ENCODE peak calls at places on chromosomes 12 and 14, in seven cellular contexts. One of them, this sample, is unnamed. For H3K9me3, the result is how much of the 10 kb centered on the place peaks cover.

GRCh38 chr12:39764944-39765560 is 145.4 kb upstream of the ABCD2 start:
- DNase-seq in breast epithelium: no peak
- DNase-seq in sigmoid colon: no peak
- DNase-seq in OCI-LY7: peak
- DNase-seq in stomach: no peak
- DNase-seq in thoracic aorta: no peak
- DNase-seq in spleen: no peak
- DNase-seq in this sample: no peak

GRCh38 chr14:65296402-65296801 is 116.1 kb upstream of the FUT8 start:
- DNase-seq in breast epithelium: no peak
- DNase-seq in sigmoid colon: no peak
- DNase-seq in OCI-LY7: no peak
- DNase-seq in stomach: peak
- DNase-seq in thoracic aorta: no peak
- DNase-seq in spleen: no peak
- DNase-seq in this sample: no peak

GRCh38 chr12:19402211-19402610 is 37.1 kb upstream of the AEBP2 start:
- DNase-seq in breast epithelium: no peak
- DNase-seq in sigmoid colon: no peak
- DNase-seq in OCI-LY7: no peak
- DNase-seq in stomach: no peak
- DNase-seq in thoracic aorta: no peak
- DNase-seq in spleen: peak
- DNase-seq in this sample: no peak

GRCh38 chr12:117134059-117134458 is 34.8 kb upstream of the TESC start:
- DNase-seq in breast epithelium: no peak
- DNase-seq in sigmoid colon: no peak
- DNase-seq in OCI-LY7: no peak
- DNase-seq in stomach: no peak
- DNase-seq in thoracic aorta: no peak
- DNase-seq in spleen: no peak
- DNase-seq in this sample: no peak

GRCh38 chr12:113222730-113223531 is 1.7 kb downstream of the TPCN1 start:
- DNase-seq in breast epithelium: peak
- DNase-seq in sigmoid colon: peak
- DNase-seq in OCI-LY7: peak
- DNase-seq in stomach: peak
- DNase-seq in thoracic aorta: no peak
- DNase-seq in spleen: peak
- DNase-seq in this sample: no peak

GRCh38 chr12:1916396-1917171 is 1.9 kb downstream of the CACNA2D4 start:
- DNase-seq in breast epithelium: peak
- DNase-seq in sigmoid colon: peak
- DNase-seq in OCI-LY7: no peak
- DNase-seq in stomach: peak
- DNase-seq in thoracic aorta: no peak
- DNase-seq in spleen: peak
- DNase-seq in this sample: no peak

GRCh38 chr12:49055978-49056754 is 4.4 kb downstream of the KMT2D start:
- DNase-seq in breast epithelium: no peak
- DNase-seq in sigmoid colon: peak
- DNase-seq in OCI-LY7: peak
- DNase-seq in stomach: peak
- DNase-seq in thoracic aorta: no peak
- DNase-seq in spleen: no peak
- DNase-seq in this sample: no peak

GRCh38 chr14:96888158-96888557 is 91.0 kb downstream of the VRK1 start:
- DNase-seq in breast epithelium: no peak
- DNase-seq in sigmoid colon: no peak
- DNase-seq in OCI-LY7: no peak
- DNase-seq in stomach: no peak
- DNase-seq in thoracic aorta: no peak
- DNase-seq in spleen: no peak
- DNase-seq in this sample: no peak

GRCh38 chr14:77141592-77142288 is at the start of gene ZDHHC22:
- DNase-seq in breast epithelium: no peak
- DNase-seq in sigmoid colon: no peak
- DNase-seq in OCI-LY7: no peak
- DNase-seq in stomach: no peak
- DNase-seq in thoracic aorta: no peak
- DNase-seq in spleen: no peak
- DNase-seq in this sample: no peak

GRCh38 chr14:77140343-77140936 is 1.2 kb downstream of the ZDHHC22 start:
- DNase-seq in breast epithelium: no peak
- DNase-seq in sigmoid colon: no peak
- DNase-seq in OCI-LY7: no peak
- DNase-seq in stomach: no peak
- DNase-seq in thoracic aorta: no peak
- DNase-seq in spleen: peak
- DNase-seq in this sample: no peak

GRCh38 chr14:77139540-77140342 is 1.9 kb downstream of the ZDHHC22 start:
- DNase-seq in breast epithelium: no peak
- DNase-seq in sigmoid colon: no peak
- DNase-seq in OCI-LY7: peak
- DNase-seq in stomach: no peak
- DNase-seq in thoracic aorta: no peak
- DNase-seq in spleen: peak
- DNase-seq in this sample: no peak

GRCh38 chr14:77142289-77142814 is 761 bp upstream of the ZDHHC22 start:
- DNase-seq in breast epithelium: no peak
- DNase-seq in sigmoid colon: no peak
- DNase-seq in OCI-LY7: no peak
- DNase-seq in stomach: no peak
- DNase-seq in thoracic aorta: no peak
- DNase-seq in spleen: peak
- DNase-seq in this sample: no peak

GRCh38 chr14:77140937-77141591 is 527 bp downstream of the ZDHHC22 start:
- DNase-seq in breast epithelium: no peak
- DNase-seq in sigmoid colon: no peak
- DNase-seq in OCI-LY7: no peak
- DNase-seq in stomach: no peak
- DNase-seq in thoracic aorta: no peak
- DNase-seq in spleen: peak
- DNase-seq in this sample: no peak
- TF ChIP-seq CTCF in breast epithelium: no peak
- TF ChIP-seq CTCF in sigmoid colon: peak
- TF ChIP-seq CTCF in OCI-LY7: no peak
- TF ChIP-seq CTCF in stomach: no peak
- TF ChIP-seq CTCF in thoracic aorta: peak
- TF ChIP-seq CTCF in spleen: no peak
- TF ChIP-seq CTCF in this sample: peak

GRCh38 chr14:104230946-104231345 is 92.6 kb downstream of the KIF26A start:
- DNase-seq in breast epithelium: no peak
- DNase-seq in sigmoid colon: no peak
- DNase-seq in OCI-LY7: no peak
- DNase-seq in stomach: no peak
- DNase-seq in thoracic aorta: no peak
- DNase-seq in spleen: peak
- DNase-seq in this sample: peak
- H3K9me3 ChIP-seq in breast epithelium: under half
- H3K9me3 ChIP-seq in sigmoid colon: under half
- H3K9me3 ChIP-seq in OCI-LY7: under half
- H3K9me3 ChIP-seq in stomach: under half
- H3K9me3 ChIP-seq in thoracic aorta: under half
- H3K9me3 ChIP-seq in spleen: under half
- H3K9me3 ChIP-seq in this sample: under half

DNA sequence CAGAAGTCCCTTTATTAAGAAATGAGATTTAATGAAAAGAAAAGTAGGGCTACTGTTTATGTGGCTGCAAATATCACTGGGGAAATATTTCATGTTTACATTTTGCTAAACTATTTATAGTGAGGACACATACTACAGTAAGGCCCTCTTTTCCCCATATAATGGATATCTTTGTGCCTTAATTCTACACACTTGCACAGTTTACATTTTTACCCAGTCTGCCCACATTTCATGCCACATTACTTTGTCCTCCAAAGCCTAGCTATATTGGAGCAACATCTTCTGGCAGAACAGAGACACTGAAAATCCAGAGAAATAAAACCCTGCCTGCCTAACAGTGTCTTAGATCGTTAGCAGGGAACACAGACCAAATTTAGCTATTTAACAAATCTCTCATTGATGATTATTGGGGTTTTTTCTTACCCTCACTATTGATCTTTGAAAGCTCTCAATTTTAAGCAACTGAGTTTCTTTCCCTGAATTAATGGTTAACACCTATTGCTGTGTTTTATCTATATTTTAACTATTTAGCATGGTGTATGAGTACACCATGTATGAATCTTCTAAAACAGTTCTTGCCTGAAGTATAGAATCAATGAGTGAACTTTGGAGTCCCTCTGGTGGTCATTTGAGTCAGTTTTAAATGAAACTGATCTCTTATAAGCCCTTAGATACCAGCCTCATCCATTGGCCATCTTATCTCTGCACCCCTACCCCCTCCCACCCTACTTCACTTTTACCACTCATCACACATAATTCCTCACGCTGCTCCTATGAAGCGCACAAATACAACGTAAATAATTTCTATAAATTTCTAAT is 170.2 kb downstream of the BCAT1 start:
- DNase-seq in breast epithelium: no peak
- DNase-seq in sigmoid colon: no peak
- DNase-seq in OCI-LY7: peak
- DNase-seq in stomach: no peak
- DNase-seq in thoracic aorta: no peak
- DNase-seq in spleen: no peak
- DNase-seq in this sample: no peak
- TF ChIP-seq CTCF in breast epithelium: no peak
- TF ChIP-seq CTCF in sigmoid colon: no peak
- TF ChIP-seq CTCF in OCI-LY7: peak
- TF ChIP-seq CTCF in stomach: no peak
- TF ChIP-seq CTCF in thoracic aorta: no peak
- TF ChIP-seq CTCF in spleen: peak
- TF ChIP-seq CTCF in this sample: peak

DNA sequence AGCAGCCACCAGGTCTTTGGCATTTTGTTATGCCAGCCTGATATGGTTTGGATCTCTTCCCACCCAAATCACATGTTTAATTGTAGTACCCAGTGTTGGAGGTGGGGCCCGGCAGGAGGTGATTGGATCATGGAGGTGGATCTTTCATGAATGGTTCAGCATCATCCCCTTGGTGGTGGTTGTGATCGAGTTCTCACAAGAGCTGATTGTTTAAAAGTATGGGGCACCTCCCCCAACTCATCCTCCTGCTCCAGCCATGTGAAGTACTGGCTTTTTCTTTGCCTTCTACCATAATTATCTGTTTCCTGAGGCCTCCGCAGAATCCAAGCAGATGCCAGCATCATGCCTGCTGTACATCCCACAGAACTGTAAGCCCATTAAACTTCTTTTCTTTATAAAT is 12.8 kb upstream of the PRKD1 start:
- DNase-seq in breast epithelium: no peak
- DNase-seq in sigmoid colon: no peak
- DNase-seq in OCI-LY7: no peak
- DNase-seq in stomach: no peak
- DNase-seq in thoracic aorta: no peak
- DNase-seq in spleen: no peak
- DNase-seq in this sample: no peak
- H3K9me3 ChIP-seq in breast epithelium: under half
- H3K9me3 ChIP-seq in sigmoid colon: under half
- H3K9me3 ChIP-seq in OCI-LY7: under half
- H3K9me3 ChIP-seq in stomach: under half
- H3K9me3 ChIP-seq in thoracic aorta: under half
- H3K9me3 ChIP-seq in spleen: under half
- H3K9me3 ChIP-seq in this sample: under half

GRCh38 chr12:104407922-104408321 is 48.8 kb upstream of the CHST11 start:
- DNase-seq in breast epithelium: no peak
- DNase-seq in sigmoid colon: no peak
- DNase-seq in OCI-LY7: no peak
- DNase-seq in stomach: no peak
- DNase-seq in thoracic aorta: no peak
- DNase-seq in spleen: no peak
- DNase-seq in this sample: no peak

GRCh38 chr12:104402630-104403029 is 54.1 kb upstream of the CHST11 start:
- DNase-seq in breast epithelium: no peak
- DNase-seq in sigmoid colon: no peak
- DNase-seq in OCI-LY7: no peak
- DNase-seq in stomach: no peak
- DNase-seq in thoracic aorta: no peak
- DNase-seq in spleen: no peak
- DNase-seq in this sample: no peak

GRCh38 chr12:104410326-104410725 is 46.4 kb upstream of the CHST11 start:
- DNase-seq in breast epithelium: no peak
- DNase-seq in sigmoid colon: no peak
- DNase-seq in OCI-LY7: no peak
- DNase-seq in stomach: no peak
- DNase-seq in thoracic aorta: no peak
- DNase-seq in spleen: no peak
- DNase-seq in this sample: no peak

GRCh38 chr12:104410786-104411185 is 46.0 kb upstream of the CHST11 start:
- DNase-seq in breast epithelium: no peak
- DNase-seq in sigmoid colon: no peak
- DNase-seq in OCI-LY7: no peak
- DNase-seq in stomach: no peak
- DNase-seq in thoracic aorta: no peak
- DNase-seq in spleen: no peak
- DNase-seq in this sample: no peak

GRCh38 chr12:104406164-104406563 is 50.6 kb upstream of the CHST11 start:
- DNase-seq in breast epithelium: no peak
- DNase-seq in sigmoid colon: no peak
- DNase-seq in OCI-LY7: no peak
- DNase-seq in stomach: no peak
- DNase-seq in thoracic aorta: no peak
- DNase-seq in spleen: no peak
- DNase-seq in this sample: no peak
- TF ChIP-seq CTCF in breast epithelium: no peak
- TF ChIP-seq CTCF in sigmoid colon: no peak
- TF ChIP-seq CTCF in OCI-LY7: no peak
- TF ChIP-seq CTCF in stomach: no peak
- TF ChIP-seq CTCF in thoracic aorta: no peak
- TF ChIP-seq CTCF in spleen: no peak
- TF ChIP-seq CTCF in this sample: no peak

GRCh38 chr14:30160608-30161007 is 233.0 kb upstream of the PRKD1 start:
- DNase-seq in breast epithelium: no peak
- DNase-seq in sigmoid colon: no peak
- DNase-seq in OCI-LY7: no peak
- DNase-seq in stomach: no peak
- DNase-seq in thoracic aorta: no peak
- DNase-seq in spleen: no peak
- DNase-seq in this sample: no peak
- H3K9me3 ChIP-seq in breast epithelium: under half
- H3K9me3 ChIP-seq in sigmoid colon: under half
- H3K9me3 ChIP-seq in OCI-LY7: under half
- H3K9me3 ChIP-seq in stomach: under half
- H3K9me3 ChIP-seq in thoracic aorta: under half
- H3K9me3 ChIP-seq in spleen: under half
- H3K9me3 ChIP-seq in this sample: under half

GRCh38 chr12:65741662-65742480 is 82.4 kb upstream of the HMGA2 start:
- DNase-seq in breast epithelium: no peak
- DNase-seq in sigmoid colon: no peak
- DNase-seq in OCI-LY7: no peak
- DNase-seq in stomach: no peak
- DNase-seq in thoracic aorta: no peak
- DNase-seq in spleen: no peak
- DNase-seq in this sample: peak
- TF ChIP-seq CTCF in breast epithelium: no peak
- TF ChIP-seq CTCF in sigmoid colon: no peak
- TF ChIP-seq CTCF in OCI-LY7: no peak
- TF ChIP-seq CTCF in stomach: no peak
- TF ChIP-seq CTCF in thoracic aorta: no peak
- TF ChIP-seq CTCF in spleen: no peak
- TF ChIP-seq CTCF in this sample: peak

DNA sequence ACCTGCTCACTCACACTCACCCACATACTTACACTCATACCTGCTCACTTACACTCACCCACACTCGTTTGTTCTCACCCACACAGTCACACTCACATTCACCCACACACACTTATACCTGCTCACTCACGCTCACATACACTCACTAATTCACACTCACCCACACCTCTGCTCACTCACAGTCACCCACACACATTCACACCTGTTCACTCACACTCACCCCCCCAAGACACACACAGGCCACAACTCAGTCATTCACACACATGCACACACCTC is 436.2 kb downstream of the BCL11B start:
- DNase-seq in breast epithelium: no peak
- DNase-seq in sigmoid colon: no peak
- DNase-seq in OCI-LY7: no peak
- DNase-seq in stomach: no peak
- DNase-seq in thoracic aorta: no peak
- DNase-seq in spleen: no peak
- DNase-seq in this sample: no peak
- H3K9me3 ChIP-seq in breast epithelium: under half
- H3K9me3 ChIP-seq in sigmoid colon: under half
- H3K9me3 ChIP-seq in OCI-LY7: under half
- H3K9me3 ChIP-seq in stomach: under half
- H3K9me3 ChIP-seq in thoracic aorta: under half
- H3K9me3 ChIP-seq in spleen: under half
- H3K9me3 ChIP-seq in this sample: under half